ENCODE peak calls at places on chromosomes 2 and 18, in five cellular contexts. T, B, F, I and W are unnamed samples.

GRCh38 chr2:7011376-7012083 is 94.3 kb downstream of the RNF144A start:
- DNase-seq in T (no peak), F (no peak), I (no peak), B (peak; percentile 68), W (no peak)

GRCh38 chr2:158099716-158100115 is 2.0 kb upstream of the UPP2 start:
- DNase-seq in T (no peak), I (no peak), F (no peak), B (no peak), W (peak; percentile 65)

GRCh38 chr18:46622999-46623398 is 34.0 kb downstream of the LOXHD1 start:
- DNase-seq in B (no peak), I (no peak), F (no peak), T (no peak), W (no peak)

GRCh38 chr18:57441395-57441794 is 6.2 kb downstream of the ONECUT2 start:
- DNase-seq in I (peak; percentile 57), F (no peak), T (peak; percentile 77), B (no peak), W (peak; percentile 77)

GRCh38 chr18:55522011-55522410 is 66.0 kb downstream of the TCF4 start:
- DNase-seq in B (no peak), F (no peak), T (peak; percentile 91), I (peak; percentile 46), W (peak; percentile 20)

GRCh38 chr2:172106128-172106961 is 3.6 kb upstream of the DLX2 start:
- DNase-seq in I (peak; percentile 56), F (no peak), B (no peak), T (peak; percentile 79), W (peak; percentile 62)

GRCh38 chr2:227876536-227876882 is 5.1 kb downstream of the DAW1 start:
- DNase-seq in I (no peak), T (no peak), B (no peak), F (no peak), W (no peak)

GRCh38 chr2:241617431-241618154 is 19.4 kb downstream of the THAP4 start:
- DNase-seq in T (peak; percentile 91), F (peak; percentile 41), B (no peak), I (no peak), W (no peak)

GRCh38 chr2:112674229-112674628 is 28.5 kb downstream of the SLC20A1 start:
- DNase-seq in F (no peak), B (no peak), I (no peak), T (no peak), W (no peak)

GRCh38 chr2:131156452-131157149 is 51.5 kb downstream of the PLEKHB2 start:
- DNase-seq in B (no peak), F (no peak), T (no peak), I (peak; percentile 16), W (peak; percentile 30)

GRCh38 chr2:181742361-181742760 is 62.0 kb upstream of the NEUROD1 start:
- DNase-seq in T (no peak), F (no peak), B (no peak), I (no peak), W (no peak)

GRCh38 chr2:167052825-167053224 is 164.5 kb downstream of the XIRP2 start:
- DNase-seq in B (no peak), I (no peak), T (no peak), F (no peak), W (no peak)

GRCh38 chr18:51195602-51196115 is 1.8 kb downstream of the MEX3C start:
- DNase-seq in F (peak; percentile 34), I (peak; percentile 38), B (no peak), T (peak; percentile 94), W (peak; percentile 70)

GRCh38 chr2:100967716-100968115 is 34.4 kb upstream of the RPL31 start:
- DNase-seq in B (no peak), T (no peak), F (no peak), I (no peak), W (no peak)

GRCh38 chr2:69716555-69717120 is 25.3 kb upstream of the ANXA4 start:
- DNase-seq in T (no peak), I (no peak), B (no peak), F (no peak), W (no peak)

GRCh38 chr2:151052850-151053660 is 208.6 kb downstream of the RBM43 start:
- DNase-seq in B (no peak), T (no peak), I (no peak), F (no peak), W (no peak)

GRCh38 chr18:31687529-31687928 is 3.1 kb upstream of the B4GALT6 start:
- DNase-seq in B (no peak), F (no peak), I (no peak), T (no peak), W (no peak)

GRCh38 chr18:42517896-42518295 is 562.9 kb downstream of the PIK3C3 start:
- DNase-seq in F (no peak), T (no peak), B (no peak), I (no peak), W (no peak)

GRCh38 chr2:116696223-116696622 is 1118.3 kb upstream of the DDX18 start:
- DNase-seq in F (no peak), B (no peak), T (no peak), I (no peak), W (no peak)

GRCh38 chr2:239634769-239635168 is 233.9 kb upstream of the HDAC4 start:
- DNase-seq in B (no peak), T (no peak), F (no peak), I (no peak), W (no peak)

GRCh38 chr2:149686677-149687427 is 99.3 kb upstream of the MMADHC start:
- DNase-seq in I (no peak), F (no peak), T (no peak), B (peak; percentile 49), W (no peak)

GRCh38 chr2:8636041-8636491 is 45.8 kb upstream of the ID2 start:
- DNase-seq in F (peak; percentile 14), B (no peak), I (peak; percentile 31), T (no peak), W (no peak)

GRCh38 chr18:76479351-76480238 is 15.4 kb downstream of the ZNF516 start:
- DNase-seq in I (no peak), T (no peak), F (no peak), B (no peak), W (no peak)

GRCh38 chr18:8689431-8689830 is 15.9 kb upstream of the MTCL1 start:
- DNase-seq in T (no peak), B (no peak), I (no peak), F (no peak), W (no peak)

GRCh38 chr2:156320491-156320896 is 12.0 kb downstream of the NR4A2 start:
- DNase-seq in B (no peak), T (peak; percentile 75), F (peak; percentile 44), I (no peak), W (no peak)

GRCh38 chr2:68743531-68743930 is 8.9 kb downstream of the ARHGAP25 start:
- DNase-seq in I (no peak), B (no peak), F (no peak), T (no peak), W (no peak)

GRCh38 chr2:128549094-128549493 is 230.4 kb upstream of the HS6ST1 start:
- DNase-seq in I (no peak), T (no peak), F (no peak), B (no peak), W (no peak)

GRCh38 chr2:113124181-113124961 is 3.0 kb upstream of the IL1RN start:
- DNase-seq in T (no peak), F (no peak), B (no peak), I (no peak), W (peak; percentile 36)

GRCh38 chr2:70143314-70144150 is 47.3 kb downstream of the C2orf42 start:
- DNase-seq in F (peak; percentile 65), B (no peak), T (peak; percentile 34), I (peak; percentile 15), W (peak; percentile 45)

GRCh38 chr2:36270758-36271157 is 84.8 kb upstream of the CRIM1 start:
- DNase-seq in I (no peak), T (peak; percentile 89), F (no peak), B (no peak), W (no peak)

GRCh38 chr2:174764281-174765063 is at the start of gene CHRNA1:
- DNase-seq in T (no peak), B (no peak), I (no peak), F (no peak), W (no peak)

GRCh38 chr2:176269319-176270099 is at the start of gene MTX2:
- DNase-seq in B (no peak), I (peak; percentile 85), F (peak; percentile 91), T (peak; percentile 92), W (peak; percentile 86)

GRCh38 chr2:192151848-192152247 is 42.9 kb downstream of the TMEFF2 start:
- DNase-seq in I (no peak), B (no peak), T (no peak), F (no peak), W (no peak)

GRCh38 chr18:27956001-27956400 is 220.9 kb downstream of the CDH2 start:
- DNase-seq in I (no peak), B (no peak), T (no peak), F (no peak), W (no peak)

GRCh38 chr2:88692187-88692586 is 714 bp downstream of the RPIA start:
- DNase-seq in F (peak; percentile 49), B (no peak), T (peak; percentile 53), I (peak; percentile 28), W (peak; percentile 3)

GRCh38 chr2:148565272-148565894 is 79.2 kb upstream of the EPC2 start:
- DNase-seq in T (peak; percentile 60), B (no peak), I (no peak), F (no peak), W (peak; percentile 11)
- TF ChIP-seq CTCF in T (peak; percentile 60), B (peak; percentile 11), I (peak; percentile 10), F (peak; percentile 20), W (no peak)

GRCh38 chr18:3153107-3153704 is 66.6 kb downstream of the MYOM1 start:
- DNase-seq in I (no peak), T (no peak), B (no peak), F (no peak), W (peak; percentile 24)
- TF ChIP-seq CTCF in I (no peak), T (no peak), B (no peak), F (no peak), W (no peak)

GRCh38 chr2:84858123-84858522 is 22.8 kb downstream of the TRABD2A start:
- DNase-seq in B (no peak), I (no peak), F (peak; percentile 18), T (peak; percentile 74), W (no peak)

GRCh38 chr2:84857566-84857965 is 23.3 kb downstream of the TRABD2A start:
- DNase-seq in F (no peak), B (no peak), I (no peak), T (no peak), W (no peak)

GRCh38 chr2:84854835-84855234 is 26.0 kb downstream of the TRABD2A start:
- DNase-seq in I (no peak), B (no peak), F (no peak), T (no peak), W (no peak)

GRCh38 chr2:84855730-84856129 is 25.2 kb downstream of the TRABD2A start:
- DNase-seq in I (no peak), T (peak; percentile 86), F (no peak), B (no peak), W (no peak)

GRCh38 chr2:84856785-84857184 is 24.1 kb downstream of the TRABD2A start:
- DNase-seq in B (no peak), F (no peak), T (no peak), I (no peak), W (no peak)
- TF ChIP-seq CTCF in B (no peak), F (no peak), T (no peak), I (no peak), W (no peak)

DNA sequence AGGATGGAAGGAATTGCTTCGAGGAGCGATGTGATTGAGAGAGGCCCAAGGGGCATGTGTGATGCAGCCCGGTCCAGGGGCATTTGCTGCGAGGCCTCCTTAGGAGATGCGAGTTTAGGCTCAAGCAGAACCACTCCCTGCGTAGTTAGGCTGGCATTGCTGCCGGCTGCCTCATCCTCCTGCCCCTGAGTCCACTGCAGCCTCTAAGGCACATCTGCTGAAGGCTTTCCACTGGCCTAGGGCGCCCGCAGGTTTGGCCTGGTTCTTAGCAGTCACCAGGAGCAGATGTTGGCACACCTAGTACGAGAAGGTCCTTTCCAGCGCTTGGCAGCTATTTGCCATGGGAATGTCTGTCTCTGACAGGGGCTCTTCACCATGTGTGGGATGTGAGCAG is 20.7 kb downstream of the INPP5D start:
- DNase-seq in I (no peak), F (no peak), T (no peak), B (no peak), W (no peak)
- TF ChIP-seq CTCF in I (no peak), F (no peak), T (no peak), B (no peak), W (no peak)